ENCODE peak calls at places on chromosomes 1 and 21, in four cellular contexts. O is HCT116, G is neuronal stem cell, B is AG10803. R is an unnamed sample.

GRCh38 chr1:214552174-214552608 is 789 bp upstream of the PTPN14 start:
- DNase-seq in O (peak; percentile 71), G (peak; percentile 47), B (peak; percentile 88), R (no peak)

GRCh38 chr1:221164029-221164428 is 284.8 kb downstream of the HLX start:
- DNase-seq in O (no peak), G (no peak), B (no peak), R (no peak)

GRCh38 chr1:38026592-38027200 is 14.2 kb downstream of the UTP11 start:
- DNase-seq in O (no peak), G (no peak), B (peak; percentile 62), R (peak; percentile 72)

GRCh38 chr1:61746768-61747167 is 4.5 kb downstream of the PATJ start:
- DNase-seq in O (no peak), G (no peak), B (peak; percentile 42), R (no peak)

GRCh38 chr1:32151319-32151787 is 28.1 kb upstream of the TXLNA start:
- DNase-seq in O (no peak), G (no peak), B (peak; percentile 71), R (no peak)

GRCh38 chr1:19179597-19180271 is 30.3 kb downstream of the UBR4 start:
- DNase-seq in O (peak; percentile 3), G (no peak), B (peak; percentile 30), R (peak; percentile 38)

GRCh38 chr1:60173729-60174128 is 100.2 kb upstream of the C1orf87 start:
- DNase-seq in O (no peak), G (no peak), B (no peak), R (no peak)

GRCh38 chr1:53690411-53690810 is 48.6 kb downstream of the GLIS1 start:
- DNase-seq in O (no peak), G (no peak), B (no peak), R (no peak)

GRCh38 chr1:162015196-162015595 is 8.5 kb downstream of the OLFML2B start:
- DNase-seq in O (no peak), G (no peak), B (no peak), R (no peak)

GRCh38 chr21:31660134-31660565 is 657 bp downstream of the SOD1 start:
- DNase-seq in O (no peak), G (no peak), B (peak; percentile 13), R (peak; percentile 43)

GRCh38 chr1:213829806-213830205 is 158.0 kb upstream of the PROX1 start:
- DNase-seq in O (no peak), G (no peak), B (no peak), R (no peak)

GRCh38 chr1:174911626-174912025 is 88.1 kb upstream of the CACYBP start:
- DNase-seq in O (no peak), G (no peak), B (peak; percentile 47), R (no peak)

DNA sequence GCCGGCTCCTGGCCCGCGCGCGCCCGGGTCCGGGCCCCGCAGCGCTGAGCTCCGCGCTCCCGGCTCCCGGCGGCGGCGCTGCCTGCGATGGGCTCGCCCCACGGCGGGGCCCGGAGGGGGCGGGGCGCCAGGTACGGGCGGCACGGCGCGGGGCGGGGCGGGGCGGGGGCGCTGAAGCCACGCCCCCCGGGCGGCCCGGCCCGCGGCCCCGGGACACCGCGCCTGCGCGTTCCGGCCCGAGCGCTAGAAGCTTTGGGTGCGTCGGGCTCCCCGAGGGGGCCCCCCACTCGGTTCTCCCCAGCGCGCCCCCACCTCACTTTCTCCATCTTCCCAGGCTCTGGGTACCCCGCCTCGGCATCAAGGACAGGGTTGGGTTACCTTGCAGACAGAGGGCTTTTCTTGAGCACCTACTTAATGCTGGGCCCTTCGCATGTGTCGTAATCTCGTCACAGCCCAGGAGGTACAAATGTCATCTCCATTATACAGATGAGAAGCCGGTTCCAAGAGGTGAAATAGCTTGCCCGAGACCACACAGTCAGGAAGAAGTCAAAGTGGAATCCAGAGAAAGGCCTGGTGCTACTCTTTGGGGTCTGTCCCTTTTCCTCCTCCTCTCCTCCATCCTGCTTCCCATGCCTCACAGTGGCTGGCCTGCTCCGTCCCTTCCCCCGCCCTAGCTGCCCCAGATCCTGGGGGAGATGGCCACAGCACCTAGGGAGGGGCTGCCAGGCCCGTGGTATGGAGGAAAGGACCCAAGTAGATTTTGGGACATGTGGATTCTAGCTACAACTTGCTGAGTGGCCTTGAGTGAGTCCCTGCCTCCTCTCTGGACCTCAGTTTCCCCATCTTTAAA is 46.5 kb downstream of the RAP1GAP start:
- DNase-seq in O (no peak), G (peak; percentile 51), B (no peak), R (no peak)
- H3K4me3 ChIP-seq in O (peak overlapping the region; percentile 39), G (peak overlapping the region; percentile 74), B (peak overlapping the region; percentile 33), R (no peak overlapping the region)

DNA sequence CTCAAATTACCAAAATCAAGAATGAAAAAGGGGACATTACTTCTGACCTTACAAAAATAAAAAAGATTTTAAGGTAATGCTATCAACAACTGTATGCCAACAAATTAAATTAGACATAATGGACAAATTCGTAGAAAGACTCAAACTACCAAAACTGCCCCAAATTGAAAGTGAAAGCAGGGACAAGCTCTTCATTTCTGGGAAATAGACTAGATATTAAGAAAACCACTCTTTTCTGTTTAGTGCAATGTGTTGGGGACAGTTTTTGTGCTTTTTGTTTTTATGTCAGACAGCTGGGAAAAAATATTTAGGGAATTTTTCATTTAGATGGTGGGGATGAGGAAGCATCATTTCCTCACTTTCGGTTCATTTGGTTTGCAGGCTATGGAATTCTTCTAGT is 4.9 kb upstream of the GBP1 start:
- DNase-seq in O (no peak), G (no peak), B (no peak), R (no peak)
- H3K4me3 ChIP-seq in O (no peak overlapping the region), G (no peak overlapping the region), B (peak overlapping the region; percentile 47), R (no peak overlapping the region)

GRCh38 chr1:27361044-27361402 is 5.7 kb downstream of the MAP3K6 start:
- DNase-seq in O (no peak), G (no peak), B (no peak), R (no peak)
- H3K4me3 ChIP-seq in O (no peak overlapping the region), G (peak overlapping the region; percentile 86), B (no peak overlapping the region), R (no peak overlapping the region)

GRCh38 chr1:6440198-6441126 is 15.9 kb downstream of the ESPN start:
- DNase-seq in O (no peak), G (no peak), B (peak; percentile 17), R (peak; percentile 53)
- H3K4me3 ChIP-seq in O (peak overlapping the region; percentile 24), G (peak overlapping the region; percentile 79), B (no peak overlapping the region), R (no peak overlapping the region)

DNA sequence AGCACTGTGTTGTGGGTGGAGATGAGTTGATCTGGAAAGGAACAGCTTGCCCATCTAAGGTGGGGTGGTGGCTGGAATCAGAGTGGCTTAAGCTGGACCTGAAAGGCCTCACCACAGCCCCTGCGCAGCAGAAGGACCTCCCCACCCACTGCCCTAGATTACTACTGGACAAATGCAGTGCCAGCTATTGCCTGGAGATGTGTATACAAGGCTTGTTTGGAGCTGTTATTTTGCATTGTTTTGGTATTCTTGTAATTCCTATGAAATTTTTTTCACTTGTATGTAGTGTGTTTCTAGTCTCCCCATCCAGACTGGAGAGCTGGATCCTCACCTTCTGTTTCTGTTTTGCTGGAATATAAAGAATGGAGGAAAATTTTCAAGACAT is 1.3 kb upstream of the SLC30A1 start:
- DNase-seq in O (no peak), G (no peak), B (peak; percentile 64), R (no peak)
- H3K4me3 ChIP-seq in O (no peak overlapping the region), G (no peak overlapping the region), B (peak overlapping the region; percentile 10), R (no peak overlapping the region)

GRCh38 chr1:21935393-21935804 is 1.7 kb downstream of the HSPG2 start:
- DNase-seq in O (no peak), G (no peak), B (peak; percentile 79), R (no peak)

GRCh38 chr1:21931171-21932093 is 5.7 kb downstream of the HSPG2 start:
- DNase-seq in O (peak; percentile 43), G (no peak), B (peak; percentile 98), R (no peak)

GRCh38 chr1:21932127-21932526 is 5.0 kb downstream of the HSPG2 start:
- DNase-seq in O (no peak), G (no peak), B (peak; percentile 97), R (no peak)

GRCh38 chr1:21935891-21936365 is 1.2 kb downstream of the HSPG2 start:
- DNase-seq in O (no peak), G (no peak), B (no peak), R (no peak)

DNA sequence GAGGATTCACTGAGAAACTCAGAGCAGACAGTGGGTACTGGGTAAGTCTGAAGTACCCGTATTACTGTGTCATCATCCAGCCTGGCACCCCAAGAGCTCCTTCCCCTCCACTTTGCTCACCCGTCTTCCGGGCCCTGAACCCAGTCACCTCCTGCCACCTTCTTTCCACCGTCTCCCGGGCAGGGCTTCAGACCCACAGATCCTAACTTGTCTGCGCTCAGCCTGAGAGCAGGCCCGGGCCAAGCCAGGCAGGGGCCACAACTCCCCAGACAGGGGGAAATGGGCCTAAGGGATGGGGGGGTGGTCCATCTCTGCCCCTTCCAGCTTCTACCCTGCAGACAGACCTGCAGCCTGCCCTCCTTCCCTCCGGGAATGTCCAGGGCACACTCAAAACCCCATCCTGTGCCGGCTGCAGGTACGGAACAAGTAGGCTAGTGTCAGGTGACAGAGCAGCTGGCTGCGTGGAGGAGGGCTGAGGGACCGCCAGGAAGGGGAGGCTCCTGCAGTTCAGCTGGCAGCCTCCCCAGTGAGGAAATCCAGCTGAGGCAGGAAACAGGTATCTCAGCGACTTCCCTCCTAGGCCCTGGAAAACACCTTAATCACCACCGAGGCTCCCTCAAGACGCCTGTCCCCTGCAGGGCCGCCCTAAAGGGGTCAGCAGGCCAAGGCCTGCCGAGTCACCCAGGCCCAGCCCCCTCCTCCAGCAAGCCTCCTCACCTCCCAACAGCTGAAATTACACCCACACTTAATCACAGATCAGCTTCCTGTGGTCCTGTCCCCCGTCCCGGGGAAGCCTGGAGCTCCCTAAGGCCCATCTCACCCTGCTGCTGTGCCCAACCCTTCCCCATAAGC is 3.5 kb downstream of the HSPG2 start:
- DNase-seq in O (no peak), G (no peak), B (no peak), R (no peak)
- H3K4me3 ChIP-seq in O (no peak overlapping the region), G (no peak overlapping the region), B (peak overlapping the region; percentile 47), R (no peak overlapping the region)

DNA sequence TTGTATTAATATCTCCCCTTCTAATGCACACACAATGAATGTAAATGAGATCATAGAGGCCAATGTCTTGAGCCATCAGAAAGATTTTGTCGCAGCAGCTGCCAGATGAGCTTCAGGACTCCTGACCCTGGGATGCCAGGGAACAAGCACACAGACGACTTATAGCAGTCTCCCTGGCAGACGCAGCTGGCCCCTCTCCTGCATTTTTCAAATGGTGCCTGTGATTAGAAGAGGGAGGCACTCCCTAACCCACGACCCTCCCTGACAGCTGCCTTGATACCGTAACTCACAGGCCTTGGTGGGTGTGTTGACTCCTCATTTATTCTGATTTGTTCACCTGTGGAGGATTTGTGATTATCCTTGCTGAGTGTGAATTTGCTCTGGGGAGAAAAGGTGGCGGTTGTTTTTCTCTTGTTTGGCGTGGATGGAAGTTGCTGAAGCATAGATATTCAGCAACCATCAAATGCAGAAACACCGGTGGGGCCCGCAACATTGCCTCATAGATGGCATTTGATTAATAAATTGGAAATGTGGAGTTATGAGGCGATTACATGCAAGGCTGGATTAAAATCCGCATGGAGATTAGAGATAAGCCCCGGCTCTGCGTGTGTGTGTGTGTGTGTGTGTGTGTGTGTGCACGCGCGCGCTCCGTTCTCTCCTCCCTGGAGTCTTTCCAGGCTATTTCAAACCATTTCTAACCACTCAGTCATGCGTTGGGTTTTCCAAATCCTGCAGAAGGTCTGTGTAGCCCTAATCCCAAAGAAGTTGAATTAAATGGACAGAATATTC is 2.1 kb upstream of the RD3 start:
- DNase-seq in O (no peak), G (no peak), B (no peak), R (no peak)
- H3K4me3 ChIP-seq in O (no peak overlapping the region), G (no peak overlapping the region), B (no peak overlapping the region), R (no peak overlapping the region)

GRCh38 chr1:17597651-17598050 is 58.2 kb downstream of the ARHGEF10L start:
- DNase-seq in O (no peak), G (no peak), B (no peak), R (no peak)
- H3K4me3 ChIP-seq in O (no peak overlapping the region), G (no peak overlapping the region), B (no peak overlapping the region), R (no peak overlapping the region)

R was measured in GM12865.